ENCODE peak calls at places on chromosomes 16 and 17, in eight cellular contexts. One of them, this sample, is unnamed.

GRCh38 chr17:6323626-6324356 is 111.1 kb downstream of the AIPL1 start:
- DNase-seq in H1: no peak
- DNase-seq in GM04503: no peak
- DNase-seq in CD4-positive, alpha-beta T cell: no peak
- DNase-seq in fibroblast of the aortic adventitia: no peak
- DNase-seq in NCI-H2029: peak
- DNase-seq in BJ: no peak
- DNase-seq in amygdala: no peak
- DNase-seq in this sample: no peak

GRCh38 chr17:10610821-10611323 is 46.2 kb downstream of the MYH3 start:
- DNase-seq in H1: no peak
- DNase-seq in CD4-positive, alpha-beta T cell: no peak
- DNase-seq in BJ: no peak
- DNase-seq in fibroblast of the aortic adventitia: no peak
- DNase-seq in amygdala: no peak
- DNase-seq in NCI-H2029: no peak
- DNase-seq in GM04503: no peak
- DNase-seq in this sample: no peak

GRCh38 chr17:6468051-6468790 is 24.0 kb downstream of the PIMREG start:
- DNase-seq in amygdala: no peak
- DNase-seq in BJ: no peak
- DNase-seq in H1: no peak
- DNase-seq in NCI-H2029: no peak
- DNase-seq in GM04503: no peak
- DNase-seq in CD4-positive, alpha-beta T cell: no peak
- DNase-seq in fibroblast of the aortic adventitia: no peak
- DNase-seq in this sample: no peak

GRCh38 chr17:34667656-34668055 is 88.3 kb downstream of the TMEM132E start:
- DNase-seq in NCI-H2029: no peak
- DNase-seq in amygdala: peak
- DNase-seq in fibroblast of the aortic adventitia: no peak
- DNase-seq in BJ: no peak
- DNase-seq in CD4-positive, alpha-beta T cell: no peak
- DNase-seq in H1: no peak
- DNase-seq in GM04503: no peak
- DNase-seq in this sample: no peak

GRCh38 chr16:1296688-1297412 is 12.6 kb upstream of the UBE2I start:
- DNase-seq in GM04503: no peak
- DNase-seq in CD4-positive, alpha-beta T cell: no peak
- DNase-seq in fibroblast of the aortic adventitia: peak
- DNase-seq in amygdala: no peak
- DNase-seq in H1: no peak
- DNase-seq in BJ: peak
- DNase-seq in NCI-H2029: peak
- DNase-seq in this sample: no peak

GRCh38 chr16:84144301-84144858 is 597 bp downstream of the HSDL1 start:
- DNase-seq in fibroblast of the aortic adventitia: peak
- DNase-seq in NCI-H2029: no peak
- DNase-seq in CD4-positive, alpha-beta T cell: peak
- DNase-seq in GM04503: no peak
- DNase-seq in H1: no peak
- DNase-seq in amygdala: no peak
- DNase-seq in BJ: no peak
- DNase-seq in this sample: peak

GRCh38 chr17:70059649-70060048 is 15.4 kb upstream of the KCNJ16 start:
- DNase-seq in CD4-positive, alpha-beta T cell: no peak
- DNase-seq in H1: no peak
- DNase-seq in GM04503: no peak
- DNase-seq in amygdala: no peak
- DNase-seq in BJ: no peak
- DNase-seq in NCI-H2029: no peak
- DNase-seq in fibroblast of the aortic adventitia: no peak
- DNase-seq in this sample: no peak

GRCh38 chr17:3794890-3795757 is 5.9 kb downstream of the ITGAE start:
- DNase-seq in fibroblast of the aortic adventitia: peak
- DNase-seq in H1: no peak
- DNase-seq in NCI-H2029: no peak
- DNase-seq in GM04503: no peak
- DNase-seq in CD4-positive, alpha-beta T cell: no peak
- DNase-seq in BJ: no peak
- DNase-seq in amygdala: no peak
- DNase-seq in this sample: no peak

GRCh38 chr16:88924834-88925539 is 52.0 kb downstream of the CBFA2T3 start:
- DNase-seq in GM04503: peak
- DNase-seq in NCI-H2029: no peak
- DNase-seq in H1: peak
- DNase-seq in BJ: no peak
- DNase-seq in fibroblast of the aortic adventitia: peak
- DNase-seq in CD4-positive, alpha-beta T cell: no peak
- DNase-seq in amygdala: peak
- DNase-seq in this sample: no peak

GRCh38 chr17:2598166-2598565 is 4.7 kb downstream of the PAFAH1B1 start:
- DNase-seq in NCI-H2029: no peak
- DNase-seq in amygdala: no peak
- DNase-seq in GM04503: peak
- DNase-seq in H1: no peak
- DNase-seq in BJ: peak
- DNase-seq in CD4-positive, alpha-beta T cell: no peak
- DNase-seq in fibroblast of the aortic adventitia: peak
- DNase-seq in this sample: no peak

GRCh38 chr17:66491213-66491612 is 188.8 kb downstream of the PRKCA start:
- DNase-seq in GM04503: no peak
- DNase-seq in BJ: no peak
- DNase-seq in fibroblast of the aortic adventitia: no peak
- DNase-seq in H1: no peak
- DNase-seq in NCI-H2029: no peak
- DNase-seq in amygdala: no peak
- DNase-seq in CD4-positive, alpha-beta T cell: no peak
- DNase-seq in this sample: no peak

GRCh38 chr17:75504347-75505151 is 10.8 kb downstream of the CASKIN2 start:
- DNase-seq in CD4-positive, alpha-beta T cell: no peak
- DNase-seq in GM04503: no peak
- DNase-seq in fibroblast of the aortic adventitia: no peak
- DNase-seq in NCI-H2029: no peak
- DNase-seq in BJ: no peak
- DNase-seq in amygdala: no peak
- DNase-seq in H1: no peak
- DNase-seq in this sample: no peak

GRCh38 chr16:57471852-57472664 is 9.6 kb downstream of the POLR2C start:
- DNase-seq in amygdala: no peak
- DNase-seq in NCI-H2029: no peak
- DNase-seq in CD4-positive, alpha-beta T cell: no peak
- DNase-seq in H1: no peak
- DNase-seq in GM04503: no peak
- DNase-seq in BJ: no peak
- DNase-seq in fibroblast of the aortic adventitia: no peak
- DNase-seq in this sample: no peak

GRCh38 chr17:60493847-60494321 is 32.2 kb downstream of the APPBP2 start:
- DNase-seq in amygdala: no peak
- DNase-seq in fibroblast of the aortic adventitia: no peak
- DNase-seq in CD4-positive, alpha-beta T cell: no peak
- DNase-seq in H1: no peak
- DNase-seq in NCI-H2029: no peak
- DNase-seq in GM04503: no peak
- DNase-seq in BJ: no peak
- DNase-seq in this sample: no peak

GRCh38 chr16:52976539-52977167 is 76.0 kb downstream of the CHD9NB start:
- DNase-seq in H1: no peak
- DNase-seq in fibroblast of the aortic adventitia: peak
- DNase-seq in GM04503: no peak
- DNase-seq in BJ: no peak
- DNase-seq in NCI-H2029: no peak
- DNase-seq in amygdala: no peak
- DNase-seq in CD4-positive, alpha-beta T cell: no peak
- DNase-seq in this sample: no peak

GRCh38 chr17:81574643-81574956 is 22.4 kb upstream of the FAAP100 start:
- DNase-seq in GM04503: no peak
- DNase-seq in amygdala: no peak
- DNase-seq in BJ: no peak
- DNase-seq in fibroblast of the aortic adventitia: no peak
- DNase-seq in H1: no peak
- DNase-seq in CD4-positive, alpha-beta T cell: no peak
- DNase-seq in NCI-H2029: no peak
- DNase-seq in this sample: no peak

GRCh38 chr17:2412561-2413021 is 11.7 kb upstream of the MNT start:
- DNase-seq in BJ: no peak
- DNase-seq in GM04503: no peak
- DNase-seq in CD4-positive, alpha-beta T cell: no peak
- DNase-seq in fibroblast of the aortic adventitia: peak
- DNase-seq in NCI-H2029: no peak
- DNase-seq in H1: no peak
- DNase-seq in amygdala: peak
- DNase-seq in this sample: no peak

GRCh38 chr16:88132836-88133506 is 181.7 kb downstream of the BANP start:
- DNase-seq in amygdala: no peak
- DNase-seq in CD4-positive, alpha-beta T cell: no peak
- DNase-seq in GM04503: no peak
- DNase-seq in NCI-H2029: no peak
- DNase-seq in fibroblast of the aortic adventitia: no peak
- DNase-seq in H1: no peak
- DNase-seq in BJ: no peak
- DNase-seq in this sample: no peak

GRCh38 chr17:13029340-13029739 is 11.5 kb upstream of the ELAC2 start:
- DNase-seq in BJ: no peak
- DNase-seq in fibroblast of the aortic adventitia: no peak
- DNase-seq in H1: no peak
- DNase-seq in CD4-positive, alpha-beta T cell: no peak
- DNase-seq in GM04503: no peak
- DNase-seq in amygdala: no peak
- DNase-seq in NCI-H2029: no peak
- DNase-seq in this sample: no peak

GRCh38 chr16:4499196-4499555 is 23.0 kb downstream of the HMOX2 start:
- DNase-seq in fibroblast of the aortic adventitia: no peak
- DNase-seq in GM04503: no peak
- DNase-seq in amygdala: no peak
- DNase-seq in H1: no peak
- DNase-seq in BJ: no peak
- DNase-seq in CD4-positive, alpha-beta T cell: no peak
- DNase-seq in NCI-H2029: no peak
- DNase-seq in this sample: no peak

GRCh38 chr17:56866076-56866475 is 32.1 kb downstream of the DGKE start:
- DNase-seq in CD4-positive, alpha-beta T cell: no peak
- DNase-seq in NCI-H2029: no peak
- DNase-seq in fibroblast of the aortic adventitia: no peak
- DNase-seq in H1: no peak
- DNase-seq in amygdala: no peak
- DNase-seq in BJ: no peak
- DNase-seq in GM04503: no peak
- DNase-seq in this sample: no peak

GRCh38 chr17:16987830-16988601 is 16.1 kb upstream of the TNFRSF13B start:
- DNase-seq in NCI-H2029: no peak
- DNase-seq in CD4-positive, alpha-beta T cell: peak
- DNase-seq in H1: no peak
- DNase-seq in GM04503: peak
- DNase-seq in BJ: peak
- DNase-seq in fibroblast of the aortic adventitia: peak
- DNase-seq in amygdala: peak
- DNase-seq in this sample: peak

GRCh38 chr17:11668633-11669032 is 70.4 kb downstream of the DNAH9 start:
- DNase-seq in NCI-H2029: no peak
- DNase-seq in CD4-positive, alpha-beta T cell: no peak
- DNase-seq in BJ: no peak
- DNase-seq in amygdala: no peak
- DNase-seq in GM04503: no peak
- DNase-seq in fibroblast of the aortic adventitia: no peak
- DNase-seq in H1: peak
- DNase-seq in this sample: no peak

GRCh38 chr16:54931041-54931756 is 534 bp downstream of the IRX5 start:
- DNase-seq in H1: no peak
- DNase-seq in NCI-H2029: no peak
- DNase-seq in amygdala: no peak
- DNase-seq in GM04503: no peak
- DNase-seq in CD4-positive, alpha-beta T cell: no peak
- DNase-seq in fibroblast of the aortic adventitia: peak
- DNase-seq in BJ: no peak
- DNase-seq in this sample: no peak

GRCh38 chr17:18250259-18250658 is 8.3 kb downstream of the FLII start:
- DNase-seq in CD4-positive, alpha-beta T cell: no peak
- DNase-seq in GM04503: no peak
- DNase-seq in H1: no peak
- DNase-seq in NCI-H2029: peak
- DNase-seq in BJ: no peak
- DNase-seq in amygdala: no peak
- DNase-seq in fibroblast of the aortic adventitia: no peak
- DNase-seq in this sample: no peak

GRCh38 chr17:5254903-5255521 is 20.4 kb upstream of the SCIMP start:
- DNase-seq in amygdala: peak
- DNase-seq in CD4-positive, alpha-beta T cell: no peak
- DNase-seq in H1: no peak
- DNase-seq in GM04503: no peak
- DNase-seq in BJ: no peak
- DNase-seq in NCI-H2029: no peak
- DNase-seq in fibroblast of the aortic adventitia: no peak
- DNase-seq in this sample: peak

GRCh38 chr16:85350973-85351372 is 238.7 kb upstream of the CIBAR2 start:
- DNase-seq in NCI-H2029: peak
- DNase-seq in BJ: peak
- DNase-seq in H1: no peak
- DNase-seq in fibroblast of the aortic adventitia: peak
- DNase-seq in GM04503: peak
- DNase-seq in amygdala: peak
- DNase-seq in CD4-positive, alpha-beta T cell: no peak
- DNase-seq in this sample: no peak

GRCh38 chr17:77445908-77446535 is 305.3 kb downstream of the SEC14L1 start:
- DNase-seq in NCI-H2029: no peak
- DNase-seq in GM04503: no peak
- DNase-seq in amygdala: no peak
- DNase-seq in CD4-positive, alpha-beta T cell: peak
- DNase-seq in fibroblast of the aortic adventitia: peak
- DNase-seq in H1: no peak
- DNase-seq in BJ: no peak
- DNase-seq in this sample: no peak

GRCh38 chr16:83701494-83701893 is 106.3 kb upstream of the HSBP1 start:
- DNase-seq in GM04503: no peak
- DNase-seq in amygdala: no peak
- DNase-seq in fibroblast of the aortic adventitia: peak
- DNase-seq in CD4-positive, alpha-beta T cell: no peak
- DNase-seq in NCI-H2029: no peak
- DNase-seq in H1: no peak
- DNase-seq in BJ: no peak
- DNase-seq in this sample: peak

GRCh38 chr17:48022906-48023305 is 14.7 kb downstream of the COPZ2 start:
- DNase-seq in GM04503: no peak
- DNase-seq in CD4-positive, alpha-beta T cell: no peak
- DNase-seq in NCI-H2029: no peak
- DNase-seq in H1: no peak
- DNase-seq in BJ: no peak
- DNase-seq in amygdala: no peak
- DNase-seq in fibroblast of the aortic adventitia: no peak
- DNase-seq in this sample: no peak

GRCh38 chr16:84555418-84556196 is 51.1 kb upstream of the MEAK7 start:
- DNase-seq in BJ: no peak
- DNase-seq in NCI-H2029: no peak
- DNase-seq in CD4-positive, alpha-beta T cell: no peak
- DNase-seq in H1: no peak
- DNase-seq in amygdala: peak
- DNase-seq in fibroblast of the aortic adventitia: no peak
- DNase-seq in GM04503: no peak
- DNase-seq in this sample: no peak

GRCh38 chr17:80479246-80479566 is 2.8 kb upstream of the NPTX1 start:
- DNase-seq in CD4-positive, alpha-beta T cell: no peak
- DNase-seq in fibroblast of the aortic adventitia: no peak
- DNase-seq in BJ: no peak
- DNase-seq in GM04503: no peak
- DNase-seq in NCI-H2029: no peak
- DNase-seq in amygdala: no peak
- DNase-seq in H1: no peak
- DNase-seq in this sample: no peak

GRCh38 chr16:72357860-72358259 is 185.9 kb upstream of the PMFBP1 start:
- DNase-seq in GM04503: no peak
- DNase-seq in H1: no peak
- DNase-seq in CD4-positive, alpha-beta T cell: no peak
- DNase-seq in NCI-H2029: no peak
- DNase-seq in amygdala: no peak
- DNase-seq in BJ: no peak
- DNase-seq in fibroblast of the aortic adventitia: peak
- DNase-seq in this sample: no peak

GRCh38 chr16:60945225-60945624 is 1091.0 kb downstream of the CDH8 start:
- DNase-seq in fibroblast of the aortic adventitia: no peak
- DNase-seq in GM04503: no peak
- DNase-seq in BJ: no peak
- DNase-seq in CD4-positive, alpha-beta T cell: no peak
- DNase-seq in amygdala: no peak
- DNase-seq in H1: peak
- DNase-seq in NCI-H2029: no peak
- DNase-seq in this sample: no peak